ENCODE peak calls at places on chromosome 20, in six cellular contexts. Q, V, D, Y, R and E are unnamed samples.
A peak's percentile ranks its signal among the peaks of the same experiment; 100 is the strongest.

GRCh38 chr20:14782731-14783130 is 445.3 kb upstream of the FLRT3 start:
- DNase-seq in R (no peak), Q (no peak), V (no peak), D (no peak), Y (no peak), E (no peak)

GRCh38 chr20:48384147-48384818 is 443.5 kb downstream of the PREX1 start:
- DNase-seq in V (no peak), D (no peak), Q (no peak), R (no peak), Y (peak; percentile 38), E (no peak)

GRCh38 chr20:23005761-23006160 is 29.4 kb upstream of the SSTR4 start:
- DNase-seq in D (no peak), Y (no peak), V (no peak), R (no peak), Q (peak; percentile 38), E (peak; percentile 0)

GRCh38 chr20:22578221-22579118 is 5.9 kb downstream of the FOXA2 start:
- DNase-seq in V (no peak), D (peak; percentile 54), R (no peak), Q (no peak), Y (no peak), E (no peak)

GRCh38 chr20:4837760-4838159 is 116.1 kb downstream of the PRND start:
- DNase-seq in Y (no peak), V (no peak), D (no peak), Q (no peak), R (no peak), E (no peak)

GRCh38 chr20:1566701-1567100 is 9.2 kb upstream of the SIRPD start:
- DNase-seq in R (no peak), Q (no peak), Y (no peak), V (no peak), D (no peak), E (no peak)

GRCh38 chr20:51749674-51750036 is 18.5 kb downstream of the ATP9A start:
- DNase-seq in D (no peak), Y (no peak), R (no peak), Q (peak; percentile 44), V (peak; percentile 20), E (no peak)

GRCh38 chr20:42444799-42445198 is 744.9 kb downstream of the PTPRT start:
- DNase-seq in Q (no peak), D (no peak), R (no peak), Y (no peak), V (no peak), E (no peak)

GRCh38 chr20:33893314-33893713 is 82.2 kb downstream of the CHMP4B start:
- DNase-seq in Q (peak; percentile 43), R (peak; percentile 68), Y (no peak), V (peak; percentile 79), D (no peak), E (no peak)

GRCh38 chr20:22499475-22500174 is 84.7 kb downstream of the FOXA2 start:
- DNase-seq in D (no peak), V (no peak), Y (no peak), Q (no peak), R (no peak), E (no peak)

GRCh38 chr20:58542411-58543095 is 27.4 kb upstream of the APCDD1L start:
- DNase-seq in Y (peak; percentile 13), R (no peak), D (no peak), Q (no peak), V (no peak), E (peak; percentile 79)

GRCh38 chr20:43999848-44000247 is 85.2 kb downstream of the TOX2 start:
- DNase-seq in V (no peak), Y (no peak), D (no peak), R (no peak), Q (no peak), E (peak; percentile 22)

GRCh38 chr20:62183426-62184142 is 756 bp downstream of the MTG2 start:
- DNase-seq in Y (no peak), V (peak; percentile 57), Q (peak; percentile 14), R (no peak), D (no peak), E (no peak)

GRCh38 chr20:21808863-21809664 is 103.6 kb downstream of the PAX1 start:
- DNase-seq in V (no peak), Y (peak; percentile 60), Q (no peak), R (no peak), D (no peak), E (no peak)

GRCh38 chr20:35888659-35889058 is 65.6 kb downstream of the SCAND1 start:
- DNase-seq in R (no peak), V (no peak), D (no peak), Y (no peak), Q (no peak), E (no peak)

GRCh38 chr20:37823276-37823980 is 79.5 kb upstream of the VSTM2L start:
- DNase-seq in Q (no peak), R (no peak), D (no peak), V (no peak), Y (no peak), E (no peak)

GRCh38 chr20:33531047-33531877 is 41.4 kb downstream of the CBFA2T2 start:
- DNase-seq in V (no peak), D (no peak), R (no peak), Q (peak; percentile 51), Y (no peak), E (no peak)

GRCh38 chr20:20953738-20954657 is 152.2 kb downstream of the LINC00237 start:
- DNase-seq in D (no peak), V (no peak), R (no peak), Q (no peak), Y (no peak), E (no peak)

GRCh38 chr20:16104783-16105182 is 468.5 kb downstream of the KIF16B start:
- DNase-seq in V (no peak), D (no peak), Y (no peak), Q (no peak), R (no peak), E (no peak)

GRCh38 chr20:18588554-18589043 is 745 bp downstream of the DTD1 start:
- DNase-seq in R (no peak), V (no peak), Y (no peak), D (no peak), Q (no peak), E (no peak)

GRCh38 chr20:6663104-6663503 is 104.4 kb upstream of the BMP2 start:
- DNase-seq in V (no peak), R (no peak), Y (no peak), Q (no peak), D (no peak), E (no peak)

GRCh38 chr20:58597021-58597940 is 53.8 kb upstream of the STX16 start:
- DNase-seq in Y (no peak), R (no peak), Q (peak; percentile 26), D (no peak), V (no peak), E (no peak)

GRCh38 chr20:49349678-49350077 is 71.8 kb upstream of the ZNFX1 start:
- DNase-seq in Y (no peak), D (no peak), V (no peak), Q (peak; percentile 23), R (no peak), E (peak; percentile 92)

GRCh38 chr20:64232794-64233193 is 22.8 kb upstream of the PCMTD2 start:
- DNase-seq in Q (no peak), Y (no peak), R (no peak), V (no peak), D (no peak), E (no peak)

GRCh38 chr20:34948030-34948429 is 7.6 kb downstream of the GSS start:
- DNase-seq in Y (no peak), V (peak; percentile 76), R (peak; percentile 41), D (no peak), Q (peak; percentile 54), E (no peak)

GRCh38 chr20:43507150-43508080 is at the start of gene L3MBTL1:
- DNase-seq in Y (peak; percentile 33), Q (peak; percentile 47), D (peak; percentile 37), R (no peak), V (peak; percentile 84), E (no peak)

GRCh38 chr20:23225407-23226060 is 125.1 kb upstream of the NXT1 start:
- DNase-seq in V (peak; percentile 71), Q (peak; percentile 94), Y (no peak), R (no peak), D (peak; percentile 76), E (no peak)

GRCh38 chr20:18973499-18974173 is 160.1 kb downstream of the SCP2D1 start:
- DNase-seq in V (no peak), R (no peak), D (no peak), Y (no peak), Q (no peak), E (no peak)

GRCh38 chr20:64223526-64224067 is 32.0 kb upstream of the PCMTD2 start:
- DNase-seq in Y (no peak), D (no peak), Q (peak; percentile 28), R (no peak), V (no peak), E (no peak)

GRCh38 chr20:46977909-46978588 is 83.4 kb downstream of the EYA2 start:
- DNase-seq in Y (no peak), Q (no peak), V (no peak), R (no peak), D (no peak), E (no peak)

GRCh38 chr20:49541733-49542513 is 26.0 kb downstream of the PTGIS start:
- DNase-seq in R (peak; percentile 53), Q (peak; percentile 82), D (peak; percentile 56), V (peak; percentile 67), Y (peak; percentile 76), E (no peak)